ENCODE peak calls at places on chromosomes 6 and 20, in nine cellular contexts. V, U, D, R, N, G, T, W and L are unnamed samples. For H3K36me3 and H3K79me2, the result is how much of the 10 kb centered on the place peaks cover.

GRCh38 chr20:39775110-39775509 is 813.0 kb downstream of the DHX35 start:
- DNase-seq in D (peak), U (no peak), G (no peak), R (no peak), T (no peak), W (no peak), V (peak), N (no peak), L (no peak)

GRCh38 chr6:71011861-71012260 is 55.0 kb upstream of the B3GAT2 start:
- DNase-seq in U (no peak), W (no peak), G (no peak), V (no peak), T (no peak), N (peak), R (no peak), D (no peak), L (no peak)

GRCh38 chr6:42523158-42523814 is 40.5 kb upstream of the UBR2 start:
- DNase-seq in T (no peak), N (no peak), U (no peak), G (no peak), R (no peak), D (peak), W (no peak), V (peak), L (no peak)

GRCh38 chr6:67129780-67130179 is 1422.8 kb upstream of the EYS start:
- DNase-seq in D (peak), V (no peak), W (no peak), T (no peak), G (no peak), U (no peak), N (no peak), R (no peak), L (no peak)

GRCh38 chr6:36129889-36130671 is at the start of gene MAPK13:
- DNase-seq in T (peak), G (no peak), N (no peak), V (peak), W (peak), U (no peak), R (no peak), D (peak), L (peak)

GRCh38 chr6:114049367-114049966 is 78.5 kb upstream of the HDAC2 start:
- DNase-seq in R (no peak), N (no peak), U (no peak), G (peak), D (peak), V (peak), T (peak), W (no peak), L (no peak)

GRCh38 chr6:36289281-36290018 is 19.6 kb downstream of the PNPLA1 start:
- DNase-seq in N (no peak), V (no peak), W (peak), G (peak), R (no peak), U (no peak), D (peak), T (peak), L (no peak)

GRCh38 chr6:108800510-108800909 is 47.7 kb upstream of the ARMC2 start:
- DNase-seq in G (no peak), U (no peak), T (no peak), W (no peak), R (no peak), D (peak), N (no peak), V (peak), L (no peak)

GRCh38 chr6:20180935-20181334 is 31.3 kb downstream of the MBOAT1 start:
- DNase-seq in G (no peak), R (no peak), W (no peak), U (no peak), V (peak), D (peak), N (no peak), T (no peak), L (no peak)

GRCh38 chr6:17224056-17224455 is 57.1 kb upstream of the RBM24 start:
- DNase-seq in T (no peak), W (no peak), R (no peak), G (no peak), N (no peak), V (peak), U (no peak), D (no peak), L (no peak)

GRCh38 chr6:17226269-17226668 is 54.9 kb upstream of the RBM24 start:
- DNase-seq in R (no peak), U (no peak), G (no peak), T (peak), V (no peak), W (no peak), D (no peak), N (no peak), L (no peak)

GRCh38 chr6:17226766-17227338 is 54.3 kb upstream of the RBM24 start:
- DNase-seq in R (no peak), V (peak), T (peak), N (no peak), W (no peak), U (no peak), G (no peak), D (no peak), L (no peak)

GRCh38 chr6:17227403-17227802 is 53.8 kb upstream of the RBM24 start:
- DNase-seq in D (no peak), N (no peak), V (no peak), T (no peak), R (no peak), W (no peak), U (no peak), G (no peak), L (no peak)

GRCh38 chr6:17225767-17226166 is 55.4 kb upstream of the RBM24 start:
- DNase-seq in U (no peak), R (no peak), G (no peak), W (no peak), V (no peak), D (no peak), T (no peak), N (no peak), L (no peak)
- H3K4me2 ChIP-seq in U (no peak), R (no peak), G (no peak), W (no peak), V (no peak), D (no peak), T (no peak), N (no peak), L (no peak)

GRCh38 chr6:87683890-87684289 is 18.1 kb downstream of the AKIRIN2 start:
- DNase-seq in R (no peak), U (no peak), V (no peak), G (no peak), N (no peak), D (no peak), W (no peak), T (no peak), L (no peak)
- H3K36me3 ChIP-seq in R (under half), U (under half), V (under half), G (under half), N (half or more), D (under half), W (under half), T (under half), L (under half)

GRCh38 chr6:157047328-157047727 is 270.1 kb downstream of the ARID1B start:
- DNase-seq in T (no peak), G (no peak), R (no peak), N (no peak), V (no peak), W (no peak), D (no peak), U (no peak), L (no peak)
- H3K79me2 ChIP-seq in T (under half), G (under half), R (half or more), N (under half), V (half or more), W (under half), D (under half), U (under half), L (half or more)

GRCh38 chr6:117505337-117505736 is 22.9 kb downstream of the DCBLD1 start:
- DNase-seq in R (no peak), U (no peak), G (no peak), W (no peak), V (no peak), T (no peak), N (no peak), D (peak), L (no peak)

GRCh38 chr6:117509021-117509420 is 26.5 kb downstream of the DCBLD1 start:
- DNase-seq in N (no peak), D (no peak), T (no peak), R (no peak), W (no peak), V (no peak), G (no peak), U (no peak), L (no peak)

GRCh38 chr6:117508450-117508971 is 26.0 kb downstream of the DCBLD1 start:
- DNase-seq in R (no peak), T (no peak), V (no peak), N (no peak), G (no peak), U (no peak), D (no peak), W (no peak), L (no peak)

GRCh38 chr6:117504478-117505144 is 22.1 kb downstream of the DCBLD1 start:
- DNase-seq in U (no peak), V (no peak), D (no peak), G (no peak), N (no peak), R (no peak), T (no peak), W (no peak), L (no peak)

GRCh38 chr6:117506180-117506835 is 23.8 kb downstream of the DCBLD1 start:
- DNase-seq in R (no peak), D (peak), V (peak), N (no peak), T (no peak), W (no peak), G (no peak), U (no peak), L (no peak)
- H3K4me2 ChIP-seq in R (no peak), D (peak), V (peak), N (no peak), T (no peak), W (no peak), G (no peak), U (no peak), L (no peak)

GRCh38 chr20:63071541-63072181 is 64.9 kb upstream of the BHLHE23 start:
- DNase-seq in T (peak), U (no peak), W (peak), R (no peak), D (peak), G (no peak), N (no peak), V (peak), L (no peak)
- H3K36me3 ChIP-seq in T (under half), U (under half), W (under half), R (under half), D (under half), G (under half), N (under half), V (under half), L (under half)

GRCh38 chr20:23401051-23401450 is 20.2 kb downstream of the NAPB start:
- DNase-seq in R (no peak), G (no peak), T (no peak), U (no peak), D (no peak), N (no peak), W (no peak), V (no peak), L (no peak)
- H3K79me2 ChIP-seq in R (under half), G (under half), T (under half), U (under half), D (under half), N (under half), W (under half), V (half or more), L (half or more)

DNA sequence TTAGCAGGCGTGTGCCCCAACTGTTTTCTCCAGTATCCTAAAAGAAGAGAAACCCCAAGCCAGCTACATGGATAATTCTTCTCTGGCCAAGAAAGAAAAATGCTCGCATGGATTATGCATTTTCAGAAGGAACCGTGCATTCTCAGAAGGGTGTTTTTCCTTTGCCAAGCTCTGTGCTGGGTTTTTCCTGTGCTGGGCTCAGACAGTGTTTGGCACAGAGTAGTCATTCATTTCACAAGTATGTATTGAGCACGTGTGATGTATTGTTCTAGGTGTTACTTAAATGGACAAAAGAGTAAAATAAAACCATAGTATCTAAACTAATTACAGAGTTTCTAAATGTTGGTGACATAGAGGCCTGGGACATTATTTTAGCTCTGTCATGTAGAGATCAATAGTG is 62.7 kb upstream of the ZNF133 start:
- DNase-seq in T (no peak), D (no peak), W (no peak), N (no peak), R (no peak), U (no peak), V (peak), G (no peak), L (no peak)
- H3K4me2 ChIP-seq in T (no peak), D (peak), W (peak), N (no peak), R (no peak), U (no peak), V (peak), G (peak), L (no peak)